ENCODE peak calls at places on chromosome 2, in four cellular contexts. R is A549, W is right atrium auricular region, K is HFFc6. L is an unnamed sample.

GRCh38 chr2:128289439-128289838 is 29.2 kb downstream of the HS6ST1 start:
- DNase-seq in K (no peak), W (no peak), R (no peak), L (no peak)

GRCh38 chr2:233553366-233553765 is 13.2 kb downstream of the USP40 start:
- DNase-seq in R (no peak), W (no peak), K (no peak), L (no peak)

GRCh38 chr2:195533771-195534642 is 123.0 kb upstream of the SLC39A10 start:
- DNase-seq in R (peak), W (peak), K (peak), L (no peak)

GRCh38 chr2:157194097-157194688 is 63.3 kb upstream of the GALNT5 start:
- DNase-seq in R (peak), K (peak), W (no peak), L (peak)

GRCh38 chr2:72037322-72037721 is 110.3 kb downstream of the CYP26B1 start:
- DNase-seq in K (no peak), R (no peak), W (no peak), L (no peak)

GRCh38 chr2:220015576-220015975 is 388.1 kb downstream of the SLC4A3 start:
- DNase-seq in K (no peak), R (no peak), W (no peak), L (no peak)

GRCh38 chr2:232979871-232980461 is 33.1 kb downstream of the NGEF start:
- DNase-seq in R (peak), W (no peak), K (peak), L (peak)

GRCh38 chr2:16617282-16618266 is 48.1 kb downstream of the CYRIA start:
- DNase-seq in W (no peak), K (no peak), R (no peak), L (peak)

GRCh38 chr2:150046211-150046610 is 441.3 kb downstream of the RND3 start:
- DNase-seq in K (peak), R (no peak), W (no peak), L (no peak)

GRCh38 chr2:201344663-201345366 is 12.3 kb downstream of the FLACC1 start:
- DNase-seq in R (no peak), K (no peak), W (no peak), L (peak)

GRCh38 chr2:235493775-235494715 is at the start of gene AGAP1:
- DNase-seq in R (peak), W (peak), K (peak), L (peak)

GRCh38 chr2:205557873-205558272 is 124.4 kb upstream of the NRP2 start:
- DNase-seq in K (no peak), R (no peak), W (no peak), L (no peak)

GRCh38 chr2:47058061-47058931 is 96.8 kb downstream of the STPG4 start:
- DNase-seq in K (no peak), R (no peak), W (peak), L (no peak)

GRCh38 chr2:168075446-168075845 is 171.9 kb downstream of the STK39 start:
- DNase-seq in R (no peak), K (no peak), W (no peak), L (no peak)

GRCh38 chr2:131029812-131030211 is 63.4 kb downstream of the FAM168B start:
- DNase-seq in K (no peak), R (no peak), W (peak), L (no peak)

GRCh38 chr2:76640905-76641304 is 881.3 kb downstream of the LRRTM4 start:
- DNase-seq in W (no peak), R (no peak), K (no peak), L (no peak)

GRCh38 chr2:229235136-229235914 is 35.8 kb downstream of the PID1 start:
- DNase-seq in R (no peak), W (peak), K (peak), L (no peak)

GRCh38 chr2:231410293-231411004 is 14.9 kb downstream of the B3GNT7 start:
- DNase-seq in R (no peak), K (no peak), W (no peak), L (no peak)

GRCh38 chr2:37656512-37657423 is 14.7 kb downstream of the CDC42EP3 start:
- DNase-seq in W (no peak), R (no peak), K (no peak), L (no peak)

GRCh38 chr2:41038408-41038807 is 586.5 kb upstream of the SLC8A1 start:
- DNase-seq in K (no peak), R (no peak), W (no peak), L (peak)

GRCh38 chr2:60976875-60977561 is 40.5 kb upstream of the PEX13 start:
- DNase-seq in W (no peak), R (no peak), K (no peak), L (no peak)

GRCh38 chr2:147177449-147177848 is 667.4 kb upstream of the ACVR2A start:
- DNase-seq in W (no peak), R (no peak), K (no peak), L (no peak)

GRCh38 chr2:241813806-241814570 is 5.0 kb downstream of the NEU4 start:
- DNase-seq in W (no peak), R (no peak), K (no peak), L (no peak)

GRCh38 chr2:33023732-33024301 is 77.1 kb downstream of the LTBP1 start:
- DNase-seq in R (no peak), K (no peak), W (no peak), L (no peak)

GRCh38 chr2:102505290-102505689 is 32.3 kb downstream of the SLC9A4 start:
- DNase-seq in W (no peak), R (no peak), K (no peak), L (peak)

GRCh38 chr2:45119855-45120254 is 110.6 kb upstream of the SIX2 start:
- DNase-seq in R (no peak), W (peak), K (peak), L (peak)

GRCh38 chr2:176159678-176160250 is 2.7 kb downstream of the HOXD3 start:
- DNase-seq in K (no peak), W (no peak), R (no peak), L (no peak)

GRCh38 chr2:42060718-42061619 is 13.1 kb downstream of the PKDCC start:
- DNase-seq in W (no peak), K (no peak), R (no peak), L (no peak)

GRCh38 chr2:219384083-219384713 is 3.5 kb downstream of the DNPEP start:
- DNase-seq in K (no peak), R (no peak), W (no peak), L (no peak)

GRCh38 chr2:172427990-172428840 is 829 bp downstream of the ITGA6 start:
- DNase-seq in W (no peak), K (no peak), R (peak), L (peak)

GRCh38 chr2:44215827-44216226 is 47.2 kb downstream of the PPM1B start:
- DNase-seq in K (no peak), W (no peak), R (no peak), L (no peak)

GRCh38 chr2:181570833-181571661 is 85.9 kb downstream of the CERKL start:
- DNase-seq in K (no peak), W (no peak), R (no peak), L (no peak)

GRCh38 chr2:3613524-3613905 is 18.6 kb downstream of the COLEC11 start:
- DNase-seq in K (no peak), R (no peak), W (no peak), L (no peak)

GRCh38 chr2:231632559-231633142 is 40.0 kb downstream of the TEX44 start:
- DNase-seq in R (no peak), W (no peak), K (peak), L (no peak)

GRCh38 chr2:39432701-39433100 is 4.4 kb downstream of the MAP4K3 start:
- DNase-seq in R (no peak), W (no peak), K (no peak), L (no peak)

GRCh38 chr2:208147759-208148158 is 1.8 kb upstream of the CRYGB start:
- DNase-seq in R (no peak), K (no peak), W (no peak), L (no peak)

GRCh38 chr2:11359865-11360264 is 15.4 kb upstream of the ROCK2 start:
- DNase-seq in W (no peak), K (no peak), R (no peak), L (no peak)

GRCh38 chr2:83103602-83104001 is 1355.5 kb downstream of the SUCLG1 start:
- DNase-seq in R (no peak), W (no peak), K (peak), L (no peak)

GRCh38 chr2:106124126-106124756 is 69.9 kb downstream of the UXS1 start:
- DNase-seq in R (no peak), K (no peak), W (no peak), L (no peak)

GRCh38 chr2:216590780-216591179 is 42.4 kb upstream of the IGFBP2 start:
- DNase-seq in K (no peak), W (peak), R (peak), L (no peak)

GRCh38 chr2:59957539-59957938 is 595.9 kb downstream of the BCL11A start:
- DNase-seq in K (no peak), W (no peak), R (no peak), L (no peak)
- TF ChIP-seq CTCF in K (no peak), W (no peak), R (no peak), L (no peak)

DNA sequence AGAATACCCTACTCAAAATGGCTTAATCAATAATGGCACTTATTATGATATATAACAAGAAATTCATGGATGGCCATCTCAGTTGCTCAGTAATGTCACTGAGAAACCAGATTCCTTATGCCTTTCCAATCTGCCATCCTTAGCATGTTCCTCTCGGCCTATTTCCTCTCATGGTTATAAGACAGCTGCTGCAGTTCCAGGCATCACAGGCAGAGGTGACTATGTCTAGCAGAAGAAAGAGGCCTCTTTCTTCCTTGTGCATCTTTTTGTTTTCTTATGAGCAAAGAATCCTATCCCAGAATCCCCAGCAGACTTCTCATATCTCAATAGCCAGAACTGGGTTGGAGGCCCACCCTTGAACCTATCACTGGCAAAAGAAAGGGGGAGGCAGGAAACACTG is 310.6 kb upstream of the SPRED2 start:
- DNase-seq in W (no peak), K (no peak), R (no peak), L (no peak)
- TF ChIP-seq CTCF in W (no peak), K (peak), R (no peak), L (no peak)

GRCh38 chr2:238157506-238158017 is 1.2 kb upstream of the ERFE start:
- DNase-seq in K (no peak), R (no peak), W (no peak), L (no peak)

GRCh38 chr2:238158018-238158806 is 558 bp upstream of the ERFE start:
- DNase-seq in K (no peak), R (no peak), W (no peak), L (no peak)

GRCh38 chr2:238160206-238161129 is 1.7 kb downstream of the ERFE start:
- DNase-seq in K (no peak), R (no peak), W (no peak), L (peak)

GRCh38 chr2:238159676-238160205 is 971 bp downstream of the ERFE start:
- DNase-seq in W (no peak), K (no peak), R (no peak), L (no peak)

GRCh38 chr2:238158807-238159539 is at the start of gene ERFE:
- DNase-seq in W (no peak), R (peak), K (no peak), L (peak)
- TF ChIP-seq CTCF in W (peak), R (peak), K (peak), L (peak)

GRCh38 chr2:70087703-70088507 is 628 bp downstream of the PCBP1 start:
- DNase-seq in W (peak), K (peak), R (peak), L (peak)
- TF ChIP-seq CTCF in W (no peak), K (peak), R (no peak), L (no peak)

DNA sequence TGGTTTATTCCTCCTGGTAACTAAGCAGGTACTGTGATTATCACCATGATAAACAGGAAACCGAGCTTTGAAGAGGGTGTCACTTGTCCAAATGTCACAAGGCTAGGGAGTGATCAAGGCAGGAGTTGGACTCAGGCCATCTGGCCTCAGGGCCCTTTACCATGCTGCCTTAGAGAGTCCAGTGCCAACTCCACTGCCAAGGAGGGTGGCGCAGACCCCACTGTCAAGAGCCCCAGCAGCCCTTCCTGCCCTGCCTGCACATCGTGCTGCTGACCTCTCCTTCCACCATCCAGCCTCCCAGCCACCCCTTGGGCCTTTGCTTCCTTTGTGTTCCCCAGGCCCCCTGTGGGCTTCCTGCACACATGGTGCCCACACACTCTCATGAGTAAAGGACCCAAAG is 48.3 kb downstream of the TNS1 start:
- DNase-seq in K (no peak), R (no peak), W (no peak), L (no peak)
- TF ChIP-seq CTCF in K (no peak), R (no peak), W (no peak), L (no peak)

GRCh38 chr2:239936838-239937581 is 88.1 kb downstream of the NDUFA10 start:
- DNase-seq in R (no peak), K (no peak), W (no peak), L (no peak)
- TF ChIP-seq CTCF in R (no peak), K (no peak), W (no peak), L (no peak)

GRCh38 chr2:186017278-186017677 is 278.7 kb downstream of the FSIP2 start:
- DNase-seq in W (no peak), K (no peak), R (no peak), L (no peak)
- TF ChIP-seq CTCF in W (no peak), K (no peak), R (no peak), L (no peak)

GRCh38 chr2:49770919-49771318 is 616.6 kb upstream of the FSHR start:
- DNase-seq in W (no peak), K (no peak), R (no peak), L (peak)
- TF ChIP-seq CTCF in W (peak), K (no peak), R (peak), L (no peak)

DNA sequence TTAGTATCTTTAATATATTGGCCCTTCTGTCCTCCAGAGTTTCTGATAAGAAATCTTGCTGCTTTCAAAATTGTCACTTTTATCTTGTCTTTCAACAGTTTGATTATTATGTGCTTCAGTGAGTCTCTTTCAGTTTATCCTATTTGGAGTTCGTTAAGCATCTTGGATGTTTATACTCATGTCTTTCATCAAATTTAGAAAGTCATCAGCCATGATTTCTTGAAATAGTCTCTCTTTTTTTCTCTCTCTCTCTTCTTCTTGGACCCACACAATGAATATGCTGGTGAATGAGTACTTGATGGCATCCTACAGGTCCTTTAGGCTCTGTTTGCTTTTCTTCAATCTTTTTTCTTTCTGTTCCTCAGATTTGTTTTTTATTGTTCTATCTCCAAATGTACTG is 26.9 kb upstream of the KIF5C start:
- DNase-seq in R (no peak), K (no peak), W (no peak), L (no peak)
- TF ChIP-seq CTCF in R (no peak), K (no peak), W (no peak), L (no peak)